ENCODE peak calls at places on chromosome 7, in nine cellular contexts. C, E, W, G, K, R, F, Y and I are unnamed samples.

GRCh38 chr7:150450491-150450992 is at the start of gene GIMAP8:
- DNase-seq in K (no peak), R (peak), F (peak), G (peak), E (no peak), C (peak), W (no peak), Y (peak), I (no peak)

GRCh38 chr7:65397730-65398142 is 24.1 kb downstream of the ZNF92 start:
- DNase-seq in F (no peak), Y (no peak), G (no peak), R (no peak), C (no peak), E (no peak), K (peak), W (peak), I (no peak)

GRCh38 chr7:7639421-7639820 is 1.1 kb upstream of the UMAD1 start:
- DNase-seq in C (peak), G (no peak), Y (no peak), W (no peak), R (no peak), F (no peak), E (no peak), K (no peak), I (no peak)

GRCh38 chr7:131238260-131238940 is 89.3 kb upstream of the MKLN1 start:
- DNase-seq in F (no peak), E (no peak), W (peak), K (peak), C (no peak), R (no peak), Y (no peak), G (no peak), I (peak)

GRCh38 chr7:16338065-16338464 is 83.3 kb downstream of the CRPPA start:
- DNase-seq in W (no peak), F (no peak), G (no peak), Y (no peak), K (no peak), C (no peak), E (no peak), R (no peak), I (no peak)

GRCh38 chr7:51229106-51229537 is 87.5 kb downstream of the COBL start:
- DNase-seq in E (no peak), G (no peak), W (no peak), K (peak), C (no peak), Y (no peak), R (no peak), F (no peak), I (no peak)

GRCh38 chr7:110889363-110889762 is 201.6 kb upstream of the LRRN3 start:
- DNase-seq in R (no peak), E (no peak), C (no peak), Y (no peak), F (no peak), W (no peak), G (no peak), K (no peak), I (no peak)

GRCh38 chr7:1884583-1885350 is 214.7 kb downstream of the ELFN1 start:
- DNase-seq in E (no peak), F (no peak), K (peak), Y (no peak), C (no peak), W (no peak), R (no peak), G (no peak), I (no peak)

GRCh38 chr7:452791-453455 is 66.7 kb downstream of the PDGFA start:
- DNase-seq in R (no peak), C (no peak), G (no peak), E (no peak), Y (no peak), K (no peak), W (no peak), F (no peak), I (no peak)

GRCh38 chr7:142927949-142928348 is 5.6 kb downstream of the TRPV5 start:
- DNase-seq in W (no peak), E (no peak), R (no peak), Y (no peak), K (no peak), F (no peak), G (no peak), C (no peak), I (no peak)

GRCh38 chr7:13682626-13683025 is 306.8 kb downstream of the ETV1 start:
- DNase-seq in Y (no peak), F (no peak), W (no peak), E (no peak), G (no peak), C (no peak), R (no peak), K (no peak), I (no peak)

GRCh38 chr7:83060218-83060617 is 102.5 kb downstream of the PCLO start:
- DNase-seq in C (no peak), K (peak), E (no peak), W (no peak), R (no peak), G (peak), Y (no peak), F (no peak), I (no peak)

GRCh38 chr7:47582748-47583740 is 1.1 kb upstream of the TNS3 start:
- DNase-seq in Y (no peak), C (no peak), G (no peak), E (no peak), K (no peak), R (no peak), W (no peak), F (no peak), I (no peak)

GRCh38 chr7:112707655-112708054 is 82.5 kb downstream of the TMEM168 start:
- DNase-seq in E (no peak), G (no peak), C (no peak), R (no peak), F (no peak), Y (no peak), K (no peak), W (no peak), I (no peak)

GRCh38 chr7:82017334-82017943 is 247.6 kb upstream of the HGF start:
- DNase-seq in Y (no peak), F (no peak), K (peak), E (peak), C (no peak), G (no peak), W (peak), R (no peak), I (no peak)

GRCh38 chr7:149689591-149689845 is 83.9 kb downstream of the ZNF467 start:
- DNase-seq in R (no peak), W (no peak), Y (no peak), E (no peak), G (no peak), C (no peak), K (no peak), F (no peak), I (no peak)

GRCh38 chr7:151231080-151231479 is 1.2 kb upstream of the CHPF2 start:
- DNase-seq in R (no peak), C (no peak), G (no peak), W (no peak), F (no peak), Y (no peak), E (no peak), K (no peak), I (no peak)

GRCh38 chr7:37732253-37732652 is 48.7 kb downstream of the GPR141 start:
- DNase-seq in W (peak), C (no peak), K (peak), G (no peak), Y (no peak), F (peak), E (peak), R (peak), I (peak)

GRCh38 chr7:135659159-135659837 is 3.0 kb upstream of the STMP1 start:
- DNase-seq in W (peak), E (no peak), K (peak), C (no peak), F (no peak), R (no peak), G (no peak), Y (no peak), I (no peak)

GRCh38 chr7:108270385-108270784 is 140.2 kb upstream of the LAMB4 start:
- DNase-seq in E (no peak), K (peak), G (no peak), C (no peak), W (peak), F (no peak), R (no peak), Y (no peak), I (no peak)

GRCh38 chr7:127632276-127632910 is 14.5 kb upstream of the PAX4 start:
- DNase-seq in C (no peak), F (no peak), R (no peak), K (no peak), G (no peak), E (no peak), Y (no peak), W (peak), I (peak)

GRCh38 chr7:127838816-127839415 is 186.9 kb downstream of the SND1 start:
- DNase-seq in F (no peak), R (no peak), E (no peak), W (peak), Y (no peak), G (no peak), C (no peak), K (peak), I (no peak)

GRCh38 chr7:121084748-121085336 is 96.3 kb downstream of the CPED1 start:
- DNase-seq in Y (no peak), E (no peak), C (no peak), G (no peak), W (peak), F (no peak), K (peak), R (no peak), I (peak)

GRCh38 chr7:899806-900205 is 23.5 kb downstream of the GET4 start:
- DNase-seq in F (no peak), C (no peak), E (no peak), R (no peak), K (no peak), G (no peak), W (no peak), Y (no peak), I (no peak)

GRCh38 chr7:77316219-77316978 is 99.8 kb downstream of the GSAP start:
- DNase-seq in Y (no peak), E (no peak), F (no peak), R (peak), C (no peak), G (no peak), K (peak), W (no peak), I (no peak)

GRCh38 chr7:98254951-98255610 is 3.0 kb upstream of the TECPR1 start:
- DNase-seq in F (peak), C (no peak), W (no peak), R (no peak), G (no peak), Y (peak), E (no peak), K (no peak), I (no peak)

GRCh38 chr7:39744620-39745019 is 121.2 kb downstream of the RALA start:
- DNase-seq in W (no peak), R (no peak), E (no peak), Y (no peak), C (no peak), G (no peak), F (no peak), K (no peak), I (no peak)

GRCh38 chr7:32937344-32938174 is 19.7 kb upstream of the FKBP9 start:
- DNase-seq in G (no peak), W (peak), E (peak), K (peak), R (no peak), Y (no peak), C (no peak), F (no peak), I (no peak)

GRCh38 chr7:94374231-94374630 is 20.5 kb upstream of the COL1A2 start:
- DNase-seq in Y (no peak), C (no peak), K (peak), G (no peak), R (no peak), E (peak), W (peak), F (no peak), I (peak)

GRCh38 chr7:15561840-15562239 is at the start of gene AGMO:
- DNase-seq in F (no peak), R (no peak), W (peak), G (peak), K (peak), E (no peak), Y (no peak), C (no peak), I (no peak)

GRCh38 chr7:102891693-102892261 is 21.0 kb upstream of the LRRC17 start:
- DNase-seq in W (peak), F (no peak), K (peak), R (no peak), C (no peak), Y (no peak), G (no peak), E (no peak), I (peak)

GRCh38 chr7:19663816-19664531 is 44.9 kb downstream of the POLR1F start:
- DNase-seq in F (no peak), C (no peak), Y (no peak), E (no peak), W (peak), K (no peak), G (no peak), R (no peak), I (no peak)

GRCh38 chr7:96310106-96310505 is 11.8 kb downstream of the SLC25A13 start:
- DNase-seq in C (no peak), G (no peak), K (no peak), E (no peak), R (no peak), W (peak), Y (no peak), F (no peak), I (no peak)